ENCODE peak calls at places on chromosomes 1 and 21, in seven cellular contexts. R, D, I, V, Q, F and T are unnamed samples.
A peak's percentile ranks its signal among the peaks of the same experiment; 100 is the strongest.

GRCh38 chr1:77164434-77164944 is 54.7 kb downstream of the PIGK start:
- DNase-seq in V (no peak), R (no peak), D (no peak), I (no peak), Q (no peak), F (no peak), T (no peak)

GRCh38 chr1:210288106-210288505 is 40.6 kb upstream of the HHAT start:
- DNase-seq in F (no peak), R (no peak), V (no peak), I (no peak), Q (no peak), D (no peak), T (no peak)

GRCh38 chr1:169517544-169518186 is 31.9 kb upstream of the SLC19A2 start:
- DNase-seq in Q (no peak), V (no peak), I (no peak), D (no peak), R (no peak), F (no peak), T (no peak)

GRCh38 chr1:12143631-12144155 is 23.1 kb upstream of the TNFRSF1B start:
- DNase-seq in F (peak; percentile 97), R (peak; percentile 95), D (peak; percentile 99), V (no peak), I (peak; percentile 27), Q (peak; percentile 91), T (no peak)

GRCh38 chr1:119453021-119453420 is 38.1 kb downstream of the HSD3B2 start:
- DNase-seq in V (no peak), I (no peak), D (peak; percentile 96), R (no peak), Q (no peak), F (peak; percentile 74), T (no peak)

GRCh38 chr1:182971219-182971618 is 18.3 kb upstream of the SHCBP1L start:
- DNase-seq in F (no peak), I (no peak), R (no peak), Q (no peak), D (no peak), V (no peak), T (no peak)

GRCh38 chr1:43506233-43506632 is 24.4 kb upstream of the PTPRF start:
- DNase-seq in I (no peak), Q (no peak), D (no peak), R (peak; percentile 13), F (no peak), V (no peak), T (no peak)

GRCh38 chr1:20654104-20654690 is 7.0 kb downstream of the DDOST start:
- DNase-seq in Q (no peak), V (no peak), R (no peak), I (no peak), F (peak; percentile 83), D (no peak), T (peak; percentile 79)

GRCh38 chr1:91711504-91712247 is 174.3 kb downstream of the TGFBR3 start:
- DNase-seq in F (no peak), D (no peak), Q (no peak), I (no peak), V (no peak), R (no peak), T (no peak)

GRCh38 chr1:218557731-218558130 is 212.6 kb downstream of the TGFB2 start:
- DNase-seq in I (no peak), V (no peak), D (no peak), Q (no peak), F (peak; percentile 27), R (no peak), T (no peak)

GRCh38 chr1:171142451-171143121 is 42.5 kb upstream of the FMO2 start:
- DNase-seq in Q (peak; percentile 59), R (peak; percentile 66), V (peak; percentile 45), F (peak; percentile 96), I (no peak), D (peak; percentile 91), T (no peak)

GRCh38 chr1:150551784-150552691 is 2.8 kb downstream of the ADAMTSL4 start:
- DNase-seq in D (peak; percentile 88), Q (peak; percentile 96), I (peak; percentile 89), F (peak; percentile 96), R (peak; percentile 97), V (peak; percentile 46), T (peak; percentile 37)

GRCh38 chr1:230049731-230050130 is 17.3 kb upstream of the GALNT2 start:
- DNase-seq in Q (no peak), I (no peak), V (no peak), D (no peak), R (no peak), F (no peak), T (no peak)

GRCh38 chr1:32892368-32893197 is 6.3 kb downstream of the HPCA start:
- DNase-seq in D (no peak), Q (no peak), F (peak; percentile 25), I (no peak), R (no peak), V (peak; percentile 88), T (peak; percentile 90)

GRCh38 chr1:27557596-27558340 is 46.2 kb downstream of the AHDC1 start:
- DNase-seq in Q (no peak), F (no peak), V (peak; percentile 21), D (no peak), R (no peak), I (no peak), T (no peak)

GRCh38 chr1:157992813-157993178 is 649 bp upstream of the KIRREL1 start:
- DNase-seq in R (no peak), F (peak; percentile 46), V (no peak), I (no peak), Q (no peak), D (no peak), T (no peak)

GRCh38 chr1:27561126-27561899 is 42.6 kb downstream of the AHDC1 start:
- DNase-seq in R (no peak), I (no peak), D (peak; percentile 74), F (peak; percentile 44), V (peak; percentile 16), Q (no peak), T (no peak)

GRCh38 chr1:147837129-147837776 is 65.3 kb upstream of the GJA8 start:
- DNase-seq in I (no peak), D (no peak), Q (no peak), R (no peak), F (no peak), V (peak; percentile 15), T (no peak)

GRCh38 chr1:110250018-110250417 is 39.9 kb downstream of the KCNC4 start:
- DNase-seq in Q (no peak), V (no peak), D (no peak), I (no peak), R (no peak), F (no peak), T (no peak)

GRCh38 chr1:1419812-1420653 is 1.0 kb downstream of the ANKRD65 start:
- DNase-seq in V (peak; percentile 55), D (no peak), Q (no peak), I (no peak), F (no peak), R (no peak), T (no peak)

GRCh38 chr1:230105754-230106625 is 39.0 kb downstream of the GALNT2 start:
- DNase-seq in F (peak; percentile 95), D (peak; percentile 77), R (no peak), V (no peak), Q (no peak), I (no peak), T (no peak)

GRCh38 chr1:211537253-211537652 is 41.7 kb downstream of the SLC30A1 start:
- DNase-seq in I (no peak), R (no peak), Q (no peak), V (no peak), F (peak; percentile 8), D (no peak), T (no peak)

GRCh38 chr1:214544791-214545190 is 6.6 kb downstream of the PTPN14 start:
- DNase-seq in R (no peak), V (no peak), Q (no peak), D (no peak), F (no peak), I (no peak), T (no peak)

GRCh38 chr1:116309090-116309870 is 63.8 kb upstream of the ATP1A1 start:
- DNase-seq in F (no peak), I (no peak), Q (no peak), R (no peak), D (no peak), V (no peak), T (no peak)

GRCh38 chr21:35932232-35932911 is 128.0 kb downstream of the SETD4 start:
- DNase-seq in Q (no peak), F (peak; percentile 99), I (no peak), D (peak; percentile 81), V (no peak), R (peak; percentile 77), T (no peak)

GRCh38 chr1:5502310-5503194 is 489.7 kb downstream of the NPHP4 start:
- DNase-seq in Q (no peak), R (no peak), V (no peak), F (no peak), I (no peak), D (no peak), T (no peak)
- H3K4me3 ChIP-seq in Q (no peak overlapping the region), R (no peak overlapping the region), V (no peak overlapping the region), F (no peak overlapping the region), I (peak overlapping the region; percentile 49), D (no peak overlapping the region), T (no peak overlapping the region)

GRCh38 chr21:25283720-25284119 is 323.6 kb downstream of the MRPL39 start:
- DNase-seq in V (peak; percentile 63), I (no peak), R (no peak), D (peak; percentile 48), Q (no peak), F (peak; percentile 68), T (no peak)
- TF ChIP-seq CTCF in V (peak; percentile 64), I (no peak), R (no peak), D (peak; percentile 59), Q (no peak), F (peak; percentile 59), T (no peak)

DNA sequence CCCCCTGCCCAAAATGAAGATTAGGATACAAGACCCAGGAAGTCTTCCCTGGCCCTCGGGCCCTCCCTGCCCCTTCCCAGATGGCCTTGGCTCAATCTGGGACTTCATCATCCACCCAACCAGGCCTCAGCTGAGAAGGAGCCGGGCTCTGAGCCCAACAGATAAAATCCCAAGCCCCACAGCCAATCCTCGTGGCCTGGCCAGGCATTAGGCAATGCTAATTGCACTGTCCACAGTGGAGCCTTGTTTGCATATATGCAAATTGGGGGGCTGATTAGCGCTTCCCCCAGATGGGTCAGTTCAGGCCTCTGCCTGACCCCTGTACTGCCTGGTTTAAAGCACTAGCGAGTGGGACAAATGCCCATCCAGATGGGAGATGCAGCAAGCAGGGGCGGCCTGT is 34.9 kb downstream of the IGSF21 start:
- DNase-seq in I (no peak), Q (no peak), F (no peak), D (no peak), R (no peak), V (no peak), T (no peak)
- H3K4me3 ChIP-seq in I (no peak overlapping the region), Q (no peak overlapping the region), F (no peak overlapping the region), D (no peak overlapping the region), R (no peak overlapping the region), V (no peak overlapping the region), T (no peak overlapping the region)

GRCh38 chr1:236604218-236605029 is at the start of gene HEATR1:
- DNase-seq in I (peak; percentile 84), V (peak; percentile 95), F (peak; percentile 95), D (peak; percentile 96), R (peak; percentile 95), Q (peak; percentile 96), T (peak; percentile 94)

GRCh38 chr1:236605030-236605806 is 902 bp upstream of the HEATR1 start:
- DNase-seq in Q (no peak), F (no peak), D (no peak), R (no peak), I (no peak), V (no peak), T (no peak)

GRCh38 chr1:236612349-236612748 is 8.0 kb upstream of the HEATR1 start:
- DNase-seq in Q (no peak), D (no peak), R (no peak), F (no peak), I (no peak), V (no peak), T (no peak)

GRCh38 chr1:236603896-236604217 is 459 bp downstream of the HEATR1 start:
- DNase-seq in F (peak; percentile 57), V (no peak), Q (no peak), D (peak; percentile 15), R (no peak), I (no peak), T (no peak)

GRCh38 chr1:236608930-236609726 is 4.8 kb upstream of the HEATR1 start:
- DNase-seq in I (no peak), R (no peak), V (peak; percentile 72), D (peak; percentile 59), F (peak; percentile 64), Q (no peak), T (no peak)
- TF ChIP-seq CTCF in I (peak; percentile 65), R (peak; percentile 73), V (peak; percentile 77), D (peak; percentile 64), F (peak; percentile 58), Q (no peak), T (peak; percentile 61)